ENCODE peak calls at places on chromosomes 16 and 17, in four cellular contexts. P is ascending aorta, V is mammary epithelial cell, S is breast epithelium. Q is an unnamed sample. For H3K27me3, the result is how much of the 10 kb centered on the place peaks cover.

GRCh38 chr17:42409467-42410351 is 13.3 kb downstream of the CAVIN1 start:
- DNase-seq in P (peak), V (peak), S (peak), Q (no peak)

GRCh38 chr17:14374268-14374667 is 73.4 kb downstream of the HS3ST3B1 start:
- DNase-seq in P (no peak), V (no peak), S (no peak), Q (no peak)

GRCh38 chr16:24609740-24610420 is 70.5 kb downstream of the RBBP6 start:
- DNase-seq in P (peak), V (peak), S (peak), Q (peak)

GRCh38 chr16:83338941-83339340 is 468.8 kb upstream of the HSBP1 start:
- DNase-seq in P (no peak), V (no peak), S (no peak), Q (no peak)

GRCh38 chr17:15096511-15096910 is 168.6 kb downstream of the PMP22 start:
- DNase-seq in P (no peak), V (no peak), S (no peak), Q (no peak)

GRCh38 chr16:24731722-24732419 is 2.4 kb downstream of the TNRC6A start:
- DNase-seq in P (no peak), V (no peak), S (no peak), Q (no peak)

GRCh38 chr16:85056211-85056748 is 28.7 kb downstream of the KIAA0513 start:
- DNase-seq in P (no peak), V (no peak), S (no peak), Q (no peak)

GRCh38 chr17:38352245-38353083 is 820 bp downstream of the SOCS7 start:
- DNase-seq in P (peak), V (peak), S (no peak), Q (no peak)

GRCh38 chr17:43940630-43941029 is 1.6 kb downstream of the PPY start:
- DNase-seq in P (no peak), V (no peak), S (no peak), Q (no peak)

GRCh38 chr17:33459078-33459940 is 166.2 kb upstream of the ASIC2 start:
- DNase-seq in P (no peak), V (no peak), S (no peak), Q (no peak)

GRCh38 chr17:59807892-59808509 is 84.7 kb downstream of the TUBD1 start:
- DNase-seq in P (no peak), V (no peak), S (no peak), Q (no peak)

GRCh38 chr16:12348733-12349704 is 372.5 kb downstream of the SNX29 start:
- DNase-seq in P (no peak), V (no peak), S (no peak), Q (no peak)

GRCh38 chr17:40598928-40599627 is 33.8 kb upstream of the CCR7 start:
- DNase-seq in P (peak), V (no peak), S (peak), Q (no peak)

GRCh38 chr17:13477180-13477611 is 124.5 kb downstream of the HS3ST3A1 start:
- DNase-seq in P (no peak), V (peak), S (no peak), Q (no peak)

GRCh38 chr17:17343160-17343735 is 40.1 kb downstream of the NT5M start:
- DNase-seq in P (peak), V (no peak), S (no peak), Q (no peak)

GRCh38 chr17:73092518-73093135 is at the start of gene SLC39A11:
- DNase-seq in P (peak), V (peak), S (peak), Q (peak)

GRCh38 chr16:75379911-75380847 is 53.1 kb downstream of the CFDP1 start:
- DNase-seq in P (no peak), V (no peak), S (no peak), Q (no peak)

GRCh38 chr17:40323731-40324650 is 15.0 kb downstream of the RARA start:
- DNase-seq in P (peak), V (no peak), S (peak), Q (no peak)

GRCh38 chr17:17580662-17581470 is 10.6 kb downstream of the PEMT start:
- DNase-seq in P (no peak), V (no peak), S (no peak), Q (no peak)

GRCh38 chr17:17739388-17740066 is 58.3 kb downstream of the RAI1 start:
- DNase-seq in P (no peak), V (peak), S (no peak), Q (no peak)

GRCh38 chr16:89041571-89042481 is 51.8 kb upstream of the ACSF3 start:
- DNase-seq in P (no peak), V (no peak), S (no peak), Q (no peak)

GRCh38 chr17:19346351-19347255 is 15.9 kb downstream of the B9D1 start:
- DNase-seq in P (peak), V (peak), S (no peak), Q (peak)

GRCh38 chr16:71746442-71747046 is 22.0 kb upstream of the PHLPP2 start:
- DNase-seq in P (no peak), V (peak), S (no peak), Q (no peak)

GRCh38 chr16:83137326-83137770 is 510.6 kb downstream of the CDH13 start:
- DNase-seq in P (no peak), V (peak), S (no peak), Q (peak)

GRCh38 chr17:156094-156621 is 18.8 kb downstream of the SCGB1C2 start:
- DNase-seq in P (no peak), V (no peak), S (no peak), Q (no peak)

GRCh38 chr16:1474471-1474795 is 395 bp downstream of the CLCN7 start:
- DNase-seq in P (no peak), V (no peak), S (no peak), Q (no peak)

GRCh38 chr17:47704116-47704515 is 10.2 kb downstream of the TBKBP1 start:
- DNase-seq in P (no peak), V (no peak), S (no peak), Q (no peak)

GRCh38 chr17:78034429-78035091 is 76.1 kb downstream of the TNRC6C start:
- DNase-seq in P (no peak), V (peak), S (no peak), Q (no peak)

GRCh38 chr17:38654411-38655398 is 20.1 kb downstream of the EPOP start:
- DNase-seq in P (no peak), V (no peak), S (no peak), Q (no peak)

GRCh38 chr17:339193-340061 is 13.2 kb downstream of the RPH3AL start:
- DNase-seq in P (no peak), V (no peak), S (no peak), Q (no peak)

GRCh38 chr16:1108299-1109252 is 12.5 kb upstream of the C1QTNF8 start:
- DNase-seq in P (no peak), V (no peak), S (peak), Q (no peak)

GRCh38 chr16:82881517-82881916 is 254.7 kb downstream of the CDH13 start:
- DNase-seq in P (no peak), V (no peak), S (no peak), Q (no peak)

GRCh38 chr16:47634126-47634525 is 173.0 kb downstream of the PHKB start:
- DNase-seq in P (no peak), V (no peak), S (no peak), Q (no peak)

GRCh38 chr17:1907818-1908698 is 78.3 kb downstream of the RPA1 start:
- DNase-seq in P (no peak), V (no peak), S (no peak), Q (no peak)
- H3K27me3 ChIP-seq in P (under half), V (under half), S (under half), Q (half or more)

GRCh38 chr17:57662644-57663308 is 82.3 kb downstream of the CCDC182 start:
- DNase-seq in P (peak), V (peak), S (peak), Q (peak)
- TF ChIP-seq CTCF in P (no peak), V (no peak), S (no peak), Q (no peak)

GRCh38 chr17:79216826-79217225 is 142.2 kb downstream of the ENGASE start:
- DNase-seq in P (no peak), V (no peak), S (no peak), Q (no peak)

GRCh38 chr17:79214940-79215604 is 140.4 kb downstream of the ENGASE start:
- DNase-seq in P (no peak), V (no peak), S (no peak), Q (no peak)

GRCh38 chr17:79215631-79216030 is 141.0 kb downstream of the ENGASE start:
- DNase-seq in P (no peak), V (no peak), S (no peak), Q (no peak)

GRCh38 chr17:79217473-79218135 is 143.0 kb downstream of the ENGASE start:
- DNase-seq in P (no peak), V (no peak), S (no peak), Q (no peak)

DNA sequence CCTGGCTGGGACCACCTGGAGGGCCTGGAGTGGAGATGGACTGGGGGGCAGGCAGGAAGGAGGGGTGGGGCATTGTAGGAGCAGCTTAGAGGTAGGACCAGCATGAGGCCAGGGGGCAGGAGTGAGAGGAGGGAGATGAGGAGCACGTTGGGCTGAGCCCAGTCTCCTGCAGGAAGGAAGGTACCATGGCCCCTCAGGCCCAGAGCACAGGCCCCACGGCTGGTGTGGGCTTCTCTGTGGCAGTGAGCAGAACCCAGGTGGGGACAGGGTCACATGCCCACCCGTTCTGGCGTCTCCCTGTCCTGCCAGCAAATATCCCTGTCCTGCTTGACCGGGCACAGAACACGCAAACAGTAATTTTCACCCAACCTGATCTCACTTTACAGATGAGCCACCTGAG is 141.8 kb downstream of the ENGASE start:
- DNase-seq in P (no peak), V (no peak), S (no peak), Q (no peak)
- H3K27me3 ChIP-seq in P (under half), V (under half), S (under half), Q (half or more)

GRCh38 chr17:74457820-74458166 is 8.6 kb upstream of the CD300A start:
- DNase-seq in P (no peak), V (no peak), S (no peak), Q (no peak)
- TF ChIP-seq CTCF in P (no peak), V (no peak), S (no peak), Q (no peak)

GRCh38 chr17:36943250-36944220 is 5.2 kb upstream of the AATF start:
- DNase-seq in P (no peak), V (no peak), S (no peak), Q (no peak)

GRCh38 chr17:36940313-36941264 is 3.3 kb downstream of the LHX1 start:
- DNase-seq in P (peak), V (no peak), S (no peak), Q (no peak)

GRCh38 chr17:36942631-36943125 is 5.4 kb downstream of the LHX1 start:
- DNase-seq in P (no peak), V (no peak), S (no peak), Q (no peak)

GRCh38 chr17:36941265-36942021 is 4.2 kb downstream of the LHX1 start:
- DNase-seq in P (no peak), V (no peak), S (no peak), Q (no peak)

DNA sequence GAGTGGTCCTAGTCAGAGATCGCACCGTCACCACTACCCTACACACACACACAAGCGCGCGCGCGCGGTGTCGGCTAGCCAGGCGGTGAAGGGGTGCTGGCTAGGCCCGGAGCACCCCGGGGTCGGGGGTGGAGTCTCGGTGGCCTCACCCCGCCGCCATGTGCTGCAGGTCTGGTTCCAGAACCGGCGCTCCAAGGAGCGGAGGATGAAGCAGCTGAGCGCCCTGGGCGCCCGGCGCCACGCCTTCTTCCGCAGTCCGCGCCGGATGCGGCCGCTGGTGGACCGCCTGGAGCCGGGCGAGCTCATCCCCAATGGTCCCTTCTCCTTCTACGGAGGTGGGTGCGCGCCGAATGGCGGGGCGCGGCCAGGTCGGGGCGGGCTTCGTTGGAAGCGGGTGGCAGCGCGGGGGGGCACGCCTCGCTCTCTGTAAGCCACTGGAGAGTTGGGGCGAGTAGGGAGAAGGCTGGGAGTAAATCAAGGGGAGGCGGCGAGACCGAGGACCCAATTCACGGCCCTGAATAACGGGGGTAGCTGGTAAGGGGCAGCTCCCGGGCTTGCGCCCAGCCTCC is 4.8 kb downstream of the LHX1 start:
- DNase-seq in P (no peak), V (no peak), S (no peak), Q (no peak)
- H3K27me3 ChIP-seq in P (half or more), V (half or more), S (under half), Q (under half)

DNA sequence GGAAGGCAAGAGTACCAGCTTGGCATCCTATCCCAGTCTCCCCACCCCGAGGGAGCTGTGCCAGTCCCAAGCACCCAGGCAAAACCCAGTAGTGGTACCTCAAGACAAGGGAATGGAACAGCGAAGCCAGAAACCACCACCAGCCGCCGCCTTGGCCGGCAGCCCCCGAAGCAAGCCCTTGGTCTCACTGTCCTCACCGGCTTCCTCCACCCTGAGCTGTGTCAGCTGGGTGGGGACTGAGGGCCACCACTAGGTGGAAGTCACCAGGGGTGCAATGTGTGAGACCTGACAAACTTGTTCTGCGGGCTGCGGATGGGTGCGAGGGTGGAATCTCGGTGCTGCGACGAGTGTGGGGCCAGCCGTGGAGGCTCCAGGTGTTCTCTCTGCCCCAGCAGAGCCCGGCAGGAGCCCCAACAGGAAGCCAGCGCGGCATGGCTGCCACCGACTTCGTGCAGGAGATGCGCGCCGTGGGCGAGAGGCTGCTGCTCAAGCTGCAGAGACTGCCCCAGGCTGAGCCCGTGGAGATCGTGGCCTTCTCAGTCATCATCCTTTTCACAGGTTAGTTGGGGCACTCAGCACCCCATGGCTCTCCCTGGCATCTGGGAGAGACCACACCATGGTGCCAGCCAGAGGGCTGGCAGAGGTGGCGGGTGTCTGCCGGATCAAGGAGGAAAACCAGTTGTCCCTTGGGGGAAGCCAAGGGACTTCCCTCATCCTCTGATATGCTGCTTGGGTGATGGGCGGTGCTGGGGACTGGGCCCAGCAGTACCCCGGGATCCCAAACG is 6.7 kb downstream of the SMIM5 start:
- DNase-seq in P (no peak), V (no peak), S (peak), Q (no peak)
- TF ChIP-seq CTCF in P (no peak), V (no peak), S (peak), Q (no peak)

GRCh38 chr16:55329791-55330190 is 5.8 kb downstream of the IRX6 start:
- DNase-seq in P (no peak), V (no peak), S (no peak), Q (no peak)

GRCh38 chr16:55326261-55326802 is 2.3 kb downstream of the IRX6 start:
- DNase-seq in P (no peak), V (no peak), S (no peak), Q (no peak)

GRCh38 chr16:55331648-55332185 is 7.7 kb downstream of the IRX6 start:
- DNase-seq in P (no peak), V (no peak), S (no peak), Q (no peak)

GRCh38 chr16:55330726-55331647 is 7.0 kb downstream of the IRX6 start:
- DNase-seq in P (no peak), V (no peak), S (no peak), Q (no peak)

DNA sequence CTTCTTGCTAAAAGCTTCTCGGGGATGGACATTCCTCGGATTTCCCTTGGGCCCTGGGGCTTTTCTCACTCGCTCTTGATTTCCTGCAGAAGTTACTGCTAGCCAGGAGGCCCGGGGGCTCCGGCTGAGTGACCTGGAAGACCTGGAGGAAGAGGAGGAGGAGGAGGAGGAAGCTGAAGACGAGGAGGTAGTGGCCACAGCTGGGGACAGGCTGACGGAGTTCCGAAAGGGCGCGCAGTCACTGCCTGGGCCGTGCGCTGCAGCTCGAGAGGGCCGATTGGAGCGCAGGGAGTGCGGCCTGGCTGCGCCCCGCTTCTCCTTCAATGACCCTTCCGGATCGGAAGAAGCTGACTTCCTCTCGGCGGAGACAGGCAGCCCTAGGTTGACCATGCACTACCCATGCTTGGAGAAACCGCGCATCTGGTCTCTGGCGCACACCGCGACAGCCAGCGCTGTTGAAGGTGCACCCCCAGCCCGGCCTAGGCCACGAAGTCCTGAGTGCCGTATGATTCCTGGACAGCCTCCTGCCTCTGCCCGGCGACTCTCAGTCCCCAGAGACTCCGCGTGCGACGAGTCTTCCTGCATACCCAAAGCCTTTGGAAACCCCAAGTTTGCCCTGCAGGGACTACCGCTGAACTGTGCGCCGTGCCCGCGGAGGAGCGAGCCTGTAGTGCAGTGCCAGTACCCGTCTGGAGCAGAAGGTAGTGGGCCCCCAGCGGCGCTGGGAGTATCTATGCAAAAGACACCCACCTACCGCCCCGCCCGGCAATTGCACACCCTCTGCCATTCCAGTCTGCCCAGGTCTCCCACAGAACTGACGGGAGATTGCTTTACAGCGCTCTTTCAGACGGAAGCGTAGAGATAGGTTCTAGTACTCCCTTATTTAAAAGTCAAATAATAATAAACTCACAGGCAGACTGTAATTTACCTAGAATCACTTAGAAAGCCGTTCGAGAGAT is 4.9 kb downstream of the IRX6 start:
- DNase-seq in P (no peak), V (no peak), S (no peak), Q (no peak)
- H3K27me3 ChIP-seq in P (under half), V (under half), S (under half), Q (half or more)

GRCh38 chr16:66070140-66070887 is 296.2 kb upstream of the CDH5 start:
- DNase-seq in P (no peak), V (no peak), S (peak), Q (no peak)
- TF ChIP-seq CTCF in P (no peak), V (no peak), S (no peak), Q (no peak)

GRCh38 chr16:56645838-56646237 is 5.8 kb upstream of the MT1B start:
- DNase-seq in P (no peak), V (no peak), S (no peak), Q (no peak)
- H3K27me3 ChIP-seq in P (under half), V (under half), S (under half), Q (under half)

DNA sequence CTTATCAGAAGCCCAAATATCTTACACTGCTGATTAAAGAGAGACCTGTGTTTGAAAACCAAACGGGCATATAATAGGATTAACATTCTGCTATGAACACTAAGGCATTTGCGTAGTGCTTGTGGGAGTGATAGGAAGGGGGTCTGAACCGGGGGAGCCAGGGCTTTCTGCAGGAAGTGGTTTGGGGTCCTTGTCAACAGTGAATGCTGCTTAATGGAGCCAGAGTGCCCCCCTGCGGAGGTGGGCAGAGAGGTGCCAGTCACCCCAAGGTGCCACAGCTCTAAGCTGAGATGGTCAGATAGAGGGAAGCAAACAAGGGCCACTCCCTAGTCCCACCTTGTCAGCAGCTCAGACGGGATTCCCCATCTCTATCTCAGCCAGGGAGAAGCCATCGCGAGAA is 17.6 kb downstream of the NAA60 start:
- DNase-seq in P (no peak), V (no peak), S (no peak), Q (no peak)
- TF ChIP-seq CTCF in P (no peak), V (no peak), S (no peak), Q (no peak)